ENCODE peak calls at places on chromosomes 2 and 18, in five cellular contexts. Z, S, F, M and G are unnamed samples.

GRCh38 chr18:3604626-3605408 is 154.8 kb downstream of the TGIF1 start:
- DNase-seq in Z (peak; percentile 91), S (no peak), F (no peak), M (peak; percentile 84), G (no peak)

GRCh38 chr2:150477347-150477746 is 10.1 kb downstream of the RND3 start:
- DNase-seq in Z (no peak), S (no peak), F (no peak), M (no peak), G (no peak)

GRCh38 chr2:229081411-229081810 is 189.7 kb downstream of the PID1 start:
- DNase-seq in Z (peak; percentile 55), S (no peak), F (no peak), M (no peak), G (no peak)

GRCh38 chr2:172962824-172963223 is 112.8 kb upstream of the MAP3K20 start:
- DNase-seq in Z (peak; percentile 71), S (no peak), F (no peak), M (no peak), G (no peak)

GRCh38 chr18:8277270-8277669 is 332.0 kb upstream of the RAB12 start:
- DNase-seq in Z (no peak), S (no peak), F (no peak), M (no peak), G (no peak)

GRCh38 chr18:32911660-32912284 is 138.9 kb upstream of the KLHL14 start:
- DNase-seq in Z (peak; percentile 29), S (no peak), F (no peak), M (no peak), G (no peak)

GRCh38 chr2:12455626-12456025 is 261.1 kb upstream of the TRIB2 start:
- DNase-seq in Z (no peak), S (no peak), F (no peak), M (no peak), G (no peak)

GRCh38 chr2:29113027-29113686 is 2.1 kb upstream of the CLIP4 start:
- DNase-seq in Z (no peak), S (no peak), F (no peak), M (peak; percentile 61), G (no peak)

GRCh38 chr2:128805918-128806317 is 487.2 kb upstream of the HS6ST1 start:
- DNase-seq in Z (no peak), S (no peak), F (no peak), M (no peak), G (no peak)

GRCh38 chr18:69820538-69820937 is 127.1 kb downstream of the CD226 start:
- DNase-seq in Z (no peak), S (no peak), F (no peak), M (no peak), G (no peak)

GRCh38 chr18:28382215-28382879 is 205.4 kb upstream of the CDH2 start:
- DNase-seq in Z (no peak), S (no peak), F (no peak), M (no peak), G (no peak)

GRCh38 chr2:97674396-97674795 is 4.9 kb downstream of the C2orf92 start:
- DNase-seq in Z (no peak), S (no peak), F (no peak), M (no peak), G (no peak)

GRCh38 chr18:11570770-11571169 is 38.6 kb upstream of the SLC35G4 start:
- DNase-seq in Z (peak; percentile 9), S (no peak), F (no peak), M (no peak), G (no peak)

GRCh38 chr2:20057268-20057667 is 5.8 kb upstream of the LAPTM4A start:
- DNase-seq in Z (no peak), S (no peak), F (no peak), M (no peak), G (no peak)

GRCh38 chr2:95379616-95379925 is 22.9 kb upstream of the FAHD2A start:
- DNase-seq in Z (no peak), S (no peak), F (no peak), M (no peak), G (no peak)

GRCh38 chr2:85887566-85888019 is 1.2 kb downstream of the ST3GAL5 start:
- DNase-seq in Z (peak; percentile 57), S (peak; percentile 63), F (peak; percentile 21), M (no peak), G (peak; percentile 77)

GRCh38 chr2:200039847-200040246 is 84.5 kb downstream of the MAIP1 start:
- DNase-seq in Z (peak; percentile 94), S (no peak), F (no peak), M (no peak), G (no peak)

GRCh38 chr2:47675196-47675825 is 107.6 kb upstream of the MSH6 start:
- DNase-seq in Z (no peak), S (no peak), F (no peak), M (no peak), G (no peak)